ENCODE peak calls at places on chromosomes 12 and 14, in seven cellular contexts. One of them, this sample, is unnamed. For H3K36me3, the result is how much of the 10 kb centered on the place peaks cover.

GRCh38 chr14:85554106-85554505 is 24.2 kb downstream of the FLRT2 start:
- DNase-seq in prostate gland: no peak
- DNase-seq in Peyer's patch: no peak
- DNase-seq in psoas muscle: no peak
- DNase-seq in tibial nerve: no peak
- DNase-seq in aorta: no peak
- DNase-seq in K562: no peak
- DNase-seq in this sample: no peak

GRCh38 chr12:59627582-59627981 is 31.8 kb downstream of the SLC16A7 start:
- DNase-seq in prostate gland: no peak
- DNase-seq in K562: no peak
- DNase-seq in aorta: no peak
- DNase-seq in psoas muscle: no peak
- DNase-seq in tibial nerve: no peak
- DNase-seq in Peyer's patch: no peak
- DNase-seq in this sample: no peak

GRCh38 chr14:75523771-75524171 is 1.5 kb downstream of the BATF start:
- DNase-seq in K562: no peak
- DNase-seq in tibial nerve: peak
- DNase-seq in prostate gland: no peak
- DNase-seq in psoas muscle: no peak
- DNase-seq in Peyer's patch: peak
- DNase-seq in aorta: no peak
- DNase-seq in this sample: no peak

GRCh38 chr12:21933656-21934055 is 7.6 kb downstream of the ABCC9 start:
- DNase-seq in Peyer's patch: no peak
- DNase-seq in K562: no peak
- DNase-seq in prostate gland: no peak
- DNase-seq in aorta: no peak
- DNase-seq in tibial nerve: no peak
- DNase-seq in psoas muscle: no peak
- DNase-seq in this sample: no peak

GRCh38 chr12:92952394-92952793 is 23.3 kb upstream of the EEA1 start:
- DNase-seq in K562: no peak
- DNase-seq in psoas muscle: no peak
- DNase-seq in Peyer's patch: no peak
- DNase-seq in aorta: no peak
- DNase-seq in tibial nerve: no peak
- DNase-seq in prostate gland: no peak
- DNase-seq in this sample: no peak

GRCh38 chr12:45051490-45052105 is 699 bp upstream of the DBX2 start:
- DNase-seq in prostate gland: no peak
- DNase-seq in tibial nerve: no peak
- DNase-seq in aorta: no peak
- DNase-seq in Peyer's patch: no peak
- DNase-seq in K562: no peak
- DNase-seq in psoas muscle: no peak
- DNase-seq in this sample: no peak

GRCh38 chr14:28461379-28461778 is 305.2 kb upstream of the FOXG1 start:
- DNase-seq in K562: no peak
- DNase-seq in tibial nerve: no peak
- DNase-seq in psoas muscle: no peak
- DNase-seq in aorta: no peak
- DNase-seq in Peyer's patch: no peak
- DNase-seq in prostate gland: no peak
- DNase-seq in this sample: no peak

GRCh38 chr12:18897816-18898215 is 159.9 kb downstream of the CAPZA3 start:
- DNase-seq in prostate gland: no peak
- DNase-seq in psoas muscle: no peak
- DNase-seq in tibial nerve: no peak
- DNase-seq in K562: no peak
- DNase-seq in aorta: no peak
- DNase-seq in Peyer's patch: no peak
- DNase-seq in this sample: no peak

GRCh38 chr14:103022669-103023044 is 34.7 kb downstream of the CDC42BPB start:
- DNase-seq in Peyer's patch: no peak
- DNase-seq in psoas muscle: no peak
- DNase-seq in K562: peak
- DNase-seq in tibial nerve: no peak
- DNase-seq in prostate gland: no peak
- DNase-seq in aorta: peak
- DNase-seq in this sample: no peak

GRCh38 chr14:45135659-45136314 is at the start of gene FANCM:
- DNase-seq in tibial nerve: peak
- DNase-seq in K562: peak
- DNase-seq in aorta: peak
- DNase-seq in Peyer's patch: peak
- DNase-seq in prostate gland: peak
- DNase-seq in psoas muscle: peak
- DNase-seq in this sample: peak

GRCh38 chr12:102702447-102703114 is 214.5 kb downstream of the PAH start:
- DNase-seq in tibial nerve: peak
- DNase-seq in psoas muscle: peak
- DNase-seq in Peyer's patch: peak
- DNase-seq in K562: peak
- DNase-seq in aorta: no peak
- DNase-seq in prostate gland: peak
- DNase-seq in this sample: no peak

GRCh38 chr12:94621662-94622359 is 28.5 kb downstream of the TMCC3 start:
- DNase-seq in prostate gland: no peak
- DNase-seq in Peyer's patch: peak
- DNase-seq in K562: no peak
- DNase-seq in aorta: no peak
- DNase-seq in tibial nerve: no peak
- DNase-seq in psoas muscle: no peak
- DNase-seq in this sample: peak

GRCh38 chr12:54958048-54958658 is 26.4 kb downstream of the TESPA1 start:
- DNase-seq in Peyer's patch: peak
- DNase-seq in K562: peak
- DNase-seq in psoas muscle: no peak
- DNase-seq in prostate gland: peak
- DNase-seq in aorta: no peak
- DNase-seq in tibial nerve: peak
- DNase-seq in this sample: peak

GRCh38 chr14:59208224-59208814 is 19.9 kb downstream of the DAAM1 start:
- DNase-seq in Peyer's patch: no peak
- DNase-seq in psoas muscle: no peak
- DNase-seq in tibial nerve: no peak
- DNase-seq in aorta: no peak
- DNase-seq in K562: peak
- DNase-seq in prostate gland: no peak
- DNase-seq in this sample: no peak

GRCh38 chr12:15701212-15701611 is 88.0 kb downstream of the EPS8 start:
- DNase-seq in aorta: no peak
- DNase-seq in psoas muscle: no peak
- DNase-seq in Peyer's patch: no peak
- DNase-seq in tibial nerve: no peak
- DNase-seq in prostate gland: no peak
- DNase-seq in K562: no peak
- DNase-seq in this sample: no peak

GRCh38 chr12:92558806-92559205 is 144.0 kb upstream of the PLEKHG7 start:
- DNase-seq in Peyer's patch: no peak
- DNase-seq in K562: no peak
- DNase-seq in prostate gland: no peak
- DNase-seq in aorta: no peak
- DNase-seq in tibial nerve: no peak
- DNase-seq in psoas muscle: no peak
- DNase-seq in this sample: no peak

GRCh38 chr14:77579760-77580159 is 36.7 kb downstream of the SPTLC2 start:
- DNase-seq in tibial nerve: no peak
- DNase-seq in prostate gland: no peak
- DNase-seq in aorta: no peak
- DNase-seq in K562: no peak
- DNase-seq in psoas muscle: no peak
- DNase-seq in Peyer's patch: no peak
- DNase-seq in this sample: no peak

GRCh38 chr14:74289801-74290200 is 12.9 kb downstream of the ABCD4 start:
- DNase-seq in psoas muscle: no peak
- DNase-seq in K562: no peak
- DNase-seq in Peyer's patch: no peak
- DNase-seq in prostate gland: no peak
- DNase-seq in tibial nerve: no peak
- DNase-seq in aorta: peak
- DNase-seq in this sample: no peak

GRCh38 chr12:95593266-95593871 is 42.1 kb upstream of the USP44 start:
- DNase-seq in aorta: no peak
- DNase-seq in tibial nerve: no peak
- DNase-seq in K562: no peak
- DNase-seq in Peyer's patch: no peak
- DNase-seq in psoas muscle: no peak
- DNase-seq in prostate gland: no peak
- DNase-seq in this sample: no peak

GRCh38 chr14:24279301-24280186 is 8.1 kb upstream of the RABGGTA start:
- DNase-seq in aorta: no peak
- DNase-seq in K562: no peak
- DNase-seq in tibial nerve: no peak
- DNase-seq in psoas muscle: no peak
- DNase-seq in Peyer's patch: peak
- DNase-seq in prostate gland: no peak
- DNase-seq in this sample: no peak

GRCh38 chr14:20489093-20489994 is 16.0 kb upstream of the RNASE10 start:
- DNase-seq in Peyer's patch: no peak
- DNase-seq in prostate gland: no peak
- DNase-seq in tibial nerve: no peak
- DNase-seq in K562: no peak
- DNase-seq in psoas muscle: no peak
- DNase-seq in aorta: no peak
- DNase-seq in this sample: no peak

GRCh38 chr12:12872139-12872933 is 19.0 kb upstream of the GPRC5A start:
- DNase-seq in tibial nerve: no peak
- DNase-seq in Peyer's patch: no peak
- DNase-seq in K562: no peak
- DNase-seq in psoas muscle: no peak
- DNase-seq in aorta: no peak
- DNase-seq in prostate gland: peak
- DNase-seq in this sample: no peak

GRCh38 chr12:10372534-10372931 is 17.3 kb downstream of the KLRK1 start:
- DNase-seq in K562: no peak
- DNase-seq in tibial nerve: no peak
- DNase-seq in psoas muscle: no peak
- DNase-seq in Peyer's patch: peak
- DNase-seq in aorta: no peak
- DNase-seq in prostate gland: no peak
- DNase-seq in this sample: no peak

GRCh38 chr12:20628388-20628787 is 66.7 kb upstream of the SLCO1C1 start:
- DNase-seq in K562: no peak
- DNase-seq in Peyer's patch: no peak
- DNase-seq in prostate gland: no peak
- DNase-seq in aorta: no peak
- DNase-seq in tibial nerve: no peak
- DNase-seq in psoas muscle: no peak
- DNase-seq in this sample: no peak
- H3K27ac ChIP-seq in K562: no peak
- H3K27ac ChIP-seq in Peyer's patch: no peak
- H3K27ac ChIP-seq in prostate gland: peak
- H3K27ac ChIP-seq in aorta: peak
- H3K27ac ChIP-seq in tibial nerve: peak
- H3K27ac ChIP-seq in psoas muscle: no peak
- H3K27ac ChIP-seq in this sample: no peak

GRCh38 chr12:130800312-130800711 is 38.7 kb downstream of the STX2 start:
- DNase-seq in K562: no peak
- DNase-seq in Peyer's patch: no peak
- DNase-seq in tibial nerve: no peak
- DNase-seq in psoas muscle: no peak
- DNase-seq in prostate gland: no peak
- DNase-seq in aorta: no peak
- DNase-seq in this sample: no peak
- H3K36me3 ChIP-seq in K562: half or more
- H3K36me3 ChIP-seq in Peyer's patch: under half
- H3K36me3 ChIP-seq in tibial nerve: under half
- H3K36me3 ChIP-seq in psoas muscle: half or more
- H3K36me3 ChIP-seq in prostate gland: under half
- H3K36me3 ChIP-seq in aorta: under half
- H3K36me3 ChIP-seq in this sample: half or more

DNA sequence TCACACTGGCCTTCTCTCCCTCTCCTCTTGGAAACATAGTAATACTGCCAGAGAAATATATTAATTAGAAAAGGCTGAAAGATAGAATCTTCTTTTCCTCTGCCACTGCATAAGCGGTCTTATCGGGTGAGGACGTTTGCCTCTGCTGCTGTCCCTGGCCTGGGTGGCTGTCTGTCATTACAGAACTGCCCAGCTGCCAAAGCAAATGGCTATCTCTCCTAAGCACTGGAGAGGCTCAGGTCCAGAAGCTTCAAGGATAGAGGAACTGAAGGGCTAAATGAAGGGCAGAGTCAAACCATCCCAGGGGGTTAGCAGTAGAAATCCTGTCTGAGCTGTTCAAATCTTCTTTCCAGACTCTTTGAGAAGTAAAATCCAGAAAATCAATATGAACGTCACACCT is 198.6 kb upstream of the CAND1 start:
- DNase-seq in prostate gland: no peak
- DNase-seq in tibial nerve: no peak
- DNase-seq in Peyer's patch: no peak
- DNase-seq in aorta: no peak
- DNase-seq in psoas muscle: no peak
- DNase-seq in K562: no peak
- DNase-seq in this sample: no peak
- H3K4me3 ChIP-seq in prostate gland: no peak
- H3K4me3 ChIP-seq in tibial nerve: no peak
- H3K4me3 ChIP-seq in Peyer's patch: no peak
- H3K4me3 ChIP-seq in aorta: no peak
- H3K4me3 ChIP-seq in psoas muscle: no peak
- H3K4me3 ChIP-seq in K562: no peak
- H3K4me3 ChIP-seq in this sample: no peak

GRCh38 chr14:69333791-69334337 is 64.2 kb downstream of the ERH start:
- DNase-seq in Peyer's patch: no peak
- DNase-seq in prostate gland: no peak
- DNase-seq in tibial nerve: no peak
- DNase-seq in K562: no peak
- DNase-seq in psoas muscle: no peak
- DNase-seq in aorta: peak
- DNase-seq in this sample: no peak

GRCh38 chr14:69337984-69338383 is 60.1 kb downstream of the ERH start:
- DNase-seq in aorta: no peak
- DNase-seq in tibial nerve: no peak
- DNase-seq in prostate gland: no peak
- DNase-seq in K562: no peak
- DNase-seq in psoas muscle: no peak
- DNase-seq in Peyer's patch: no peak
- DNase-seq in this sample: no peak

GRCh38 chr14:69334576-69334975 is 63.5 kb downstream of the ERH start:
- DNase-seq in K562: no peak
- DNase-seq in aorta: no peak
- DNase-seq in tibial nerve: no peak
- DNase-seq in prostate gland: no peak
- DNase-seq in psoas muscle: no peak
- DNase-seq in Peyer's patch: no peak
- DNase-seq in this sample: no peak

GRCh38 chr14:69332782-69333395 is 65.2 kb downstream of the ERH start:
- DNase-seq in prostate gland: no peak
- DNase-seq in Peyer's patch: no peak
- DNase-seq in tibial nerve: no peak
- DNase-seq in aorta: peak
- DNase-seq in psoas muscle: no peak
- DNase-seq in K562: no peak
- DNase-seq in this sample: no peak

DNA sequence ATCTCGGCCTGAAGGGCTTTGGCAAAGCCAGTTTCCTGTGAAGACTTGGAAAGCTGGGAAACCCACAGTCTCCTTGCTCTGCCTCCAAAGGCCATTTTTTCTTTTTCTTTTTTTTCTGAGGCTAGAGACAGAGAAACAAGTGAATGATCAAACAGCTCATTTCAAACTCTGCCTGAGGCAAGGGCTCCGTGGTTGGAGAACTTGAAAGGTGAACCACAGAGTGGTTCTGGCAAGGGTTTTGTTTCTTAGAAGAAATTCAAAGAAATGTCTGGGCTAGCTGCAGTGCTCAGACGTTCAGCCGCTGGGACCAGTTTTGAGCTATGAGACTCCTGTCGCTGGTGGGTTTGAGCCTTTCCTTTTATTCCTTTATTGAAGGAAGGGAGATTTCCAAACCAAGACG is 62.7 kb downstream of the ERH start:
- DNase-seq in tibial nerve: no peak
- DNase-seq in K562: no peak
- DNase-seq in psoas muscle: no peak
- DNase-seq in aorta: no peak
- DNase-seq in Peyer's patch: no peak
- DNase-seq in prostate gland: peak
- DNase-seq in this sample: peak
- H3K27ac ChIP-seq in tibial nerve: no peak
- H3K27ac ChIP-seq in K562: no peak
- H3K27ac ChIP-seq in psoas muscle: no peak
- H3K27ac ChIP-seq in aorta: no peak
- H3K27ac ChIP-seq in Peyer's patch: no peak
- H3K27ac ChIP-seq in prostate gland: no peak
- H3K27ac ChIP-seq in this sample: no peak

This sample was measured in CD4-positive, CD25-positive, alpha-beta regulatory T cell.